ENCODE peak calls at places on chromosomes 5 and 9, in six cellular contexts. I, U, F, V, X and T are unnamed samples.

GRCh38 chr5:31192442-31192841 is 1.0 kb upstream of the CDH6 start:
- DNase-seq in I (no peak), U (no peak), F (no peak), V (no peak), X (no peak), T (no peak)

GRCh38 chr9:2570615-2571479 is 50.7 kb upstream of the VLDLR start:
- DNase-seq in I (peak; percentile 96), U (no peak), F (peak; percentile 65), V (peak; percentile 11), X (peak; percentile 97), T (peak; percentile 70)

GRCh38 chr9:122807271-122807900 is 7.5 kb downstream of the OR1K1 start:
- DNase-seq in I (no peak), U (no peak), F (no peak), V (no peak), X (no peak), T (no peak)

GRCh38 chr9:99115947-99116543 is 11.1 kb downstream of the TGFBR1 start:
- DNase-seq in I (no peak), U (no peak), F (peak; percentile 78), V (no peak), X (no peak), T (peak; percentile 60)

GRCh38 chr5:125829349-125829748 is 593.9 kb upstream of the GRAMD2B start:
- DNase-seq in I (no peak), U (no peak), F (no peak), V (no peak), X (no peak), T (no peak)

GRCh38 chr5:113038136-113038535 is 61.5 kb downstream of the DCP2 start:
- DNase-seq in I (no peak), U (no peak), F (no peak), V (no peak), X (no peak), T (no peak)

GRCh38 chr5:116068028-116068632 is 16.7 kb upstream of the COMMD10 start:
- DNase-seq in I (no peak), U (no peak), F (no peak), V (peak; percentile 29), X (no peak), T (peak; percentile 61)

GRCh38 chr5:154475613-154476342 is 2.2 kb downstream of the HAND1 start:
- DNase-seq in I (no peak), U (no peak), F (no peak), V (no peak), X (peak; percentile 35), T (no peak)

GRCh38 chr9:20989923-20990341 is 41.5 kb downstream of the HACD4 start:
- DNase-seq in I (no peak), U (peak; percentile 47), F (no peak), V (no peak), X (peak; percentile 67), T (no peak)

GRCh38 chr9:91534374-91534773 is 110.7 kb upstream of the NFIL3 start:
- DNase-seq in I (no peak), U (no peak), F (peak; percentile 74), V (no peak), X (no peak), T (peak; percentile 73)

GRCh38 chr9:656918-657583 is 184.4 kb upstream of the DMRT1 start:
- DNase-seq in I (no peak), U (no peak), F (peak; percentile 89), V (no peak), X (no peak), T (peak; percentile 53)

GRCh38 chr9:117169089-117169488 is 245.8 kb downstream of the ASTN2 start:
- DNase-seq in I (no peak), U (no peak), F (no peak), V (no peak), X (no peak), T (no peak)

GRCh38 chr9:128825923-128826702 is 3.5 kb downstream of the SPOUT1 start:
- DNase-seq in I (no peak), U (no peak), F (no peak), V (no peak), X (no peak), T (no peak)

GRCh38 chr9:122695696-122696095 is 20.8 kb downstream of the OR1L3 start:
- DNase-seq in I (no peak), U (no peak), F (peak; percentile 7), V (no peak), X (no peak), T (peak; percentile 26)

GRCh38 chr9:98453589-98454311 is 198.3 kb upstream of the TBC1D2 start:
- DNase-seq in I (no peak), U (no peak), F (peak; percentile 37), V (no peak), X (no peak), T (peak; percentile 59)

GRCh38 chr5:11619339-11620028 is 284.8 kb downstream of the CTNND2 start:
- DNase-seq in I (no peak), U (no peak), F (no peak), V (no peak), X (no peak), T (peak; percentile 6)

DNA sequence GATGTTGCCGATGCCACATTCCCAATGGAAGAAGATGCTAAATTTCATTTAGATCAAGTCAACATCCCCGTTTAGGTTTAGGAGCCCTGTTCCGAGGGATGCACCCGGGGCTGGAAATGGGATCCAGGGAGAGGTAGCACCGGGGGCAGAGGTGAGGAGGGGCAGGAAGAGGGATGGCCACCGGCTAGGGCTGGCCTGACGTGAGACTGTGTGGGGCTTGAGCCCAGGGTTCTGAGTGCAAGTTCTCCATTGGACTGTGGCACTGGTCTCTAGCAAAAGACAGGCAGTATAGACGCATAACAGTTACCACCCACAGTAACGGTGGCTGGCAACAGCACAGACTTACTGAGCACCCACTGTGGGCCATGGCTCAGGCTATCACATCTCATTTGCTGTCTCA is 209.0 kb upstream of the MVB12B start:
- DNase-seq in I (no peak), U (no peak), F (no peak), V (no peak), X (no peak), T (no peak)
- TF ChIP-seq CTCF in I (no peak), U (no peak), F (no peak), V (no peak), X (no peak), T (no peak)

GRCh38 chr5:134595458-134595838 is 37.2 kb downstream of the SAR1B start:
- DNase-seq in I (no peak), U (no peak), F (no peak), V (no peak), X (no peak), T (no peak)
- TF ChIP-seq CTCF in I (no peak), U (no peak), F (no peak), V (no peak), X (no peak), T (no peak)

DNA sequence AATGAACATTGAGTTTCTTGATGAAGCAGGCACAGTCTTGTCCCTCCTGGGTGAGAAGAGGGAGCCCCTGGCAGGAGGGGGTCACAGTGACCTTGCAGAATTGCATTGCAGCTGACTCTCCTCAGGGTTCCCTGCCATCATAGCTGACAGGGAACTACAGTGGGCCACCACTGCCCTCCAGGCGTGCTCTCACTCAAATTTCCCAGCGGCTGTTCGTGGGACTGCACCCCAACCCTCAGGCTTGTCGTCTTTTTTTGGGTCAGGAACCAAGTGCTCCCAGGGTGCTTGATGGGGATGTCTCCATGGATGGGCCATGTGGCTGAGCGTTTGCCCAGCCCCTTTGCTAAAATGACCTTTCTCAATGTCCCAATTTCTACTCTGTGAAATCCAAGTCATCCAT is 215.8 kb downstream of the MELK start:
- DNase-seq in I (no peak), U (no peak), F (no peak), V (no peak), X (no peak), T (no peak)
- TF ChIP-seq CTCF in I (no peak), U (peak; percentile 12), F (peak; percentile 42), V (peak; percentile 32), X (no peak), T (peak; percentile 49)

DNA sequence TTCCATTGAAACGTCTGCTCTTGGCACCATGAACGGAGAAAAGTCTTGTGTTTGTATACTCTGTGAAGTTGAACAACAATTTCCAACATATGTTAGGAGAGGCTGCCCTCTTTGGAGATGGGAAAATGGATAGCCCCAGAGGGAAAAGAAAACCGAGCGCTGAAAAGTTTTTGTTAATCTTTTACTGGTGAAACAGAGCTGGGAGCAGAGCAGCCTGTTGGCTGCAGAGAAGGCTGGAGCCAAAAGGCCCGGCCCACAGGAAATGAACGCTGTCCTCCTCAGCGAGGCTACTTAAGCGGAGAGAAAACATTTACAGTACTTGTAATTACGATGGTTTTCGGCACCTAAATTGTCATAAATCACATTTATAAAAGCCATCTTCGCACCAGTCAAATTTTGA is 129.8 kb upstream of the CNTLN start:
- DNase-seq in I (no peak), U (no peak), F (peak; percentile 47), V (peak; percentile 51), X (peak; percentile 33), T (peak; percentile 45)
- TF ChIP-seq CTCF in I (no peak), U (no peak), F (peak; percentile 5), V (no peak), X (no peak), T (no peak)

DNA sequence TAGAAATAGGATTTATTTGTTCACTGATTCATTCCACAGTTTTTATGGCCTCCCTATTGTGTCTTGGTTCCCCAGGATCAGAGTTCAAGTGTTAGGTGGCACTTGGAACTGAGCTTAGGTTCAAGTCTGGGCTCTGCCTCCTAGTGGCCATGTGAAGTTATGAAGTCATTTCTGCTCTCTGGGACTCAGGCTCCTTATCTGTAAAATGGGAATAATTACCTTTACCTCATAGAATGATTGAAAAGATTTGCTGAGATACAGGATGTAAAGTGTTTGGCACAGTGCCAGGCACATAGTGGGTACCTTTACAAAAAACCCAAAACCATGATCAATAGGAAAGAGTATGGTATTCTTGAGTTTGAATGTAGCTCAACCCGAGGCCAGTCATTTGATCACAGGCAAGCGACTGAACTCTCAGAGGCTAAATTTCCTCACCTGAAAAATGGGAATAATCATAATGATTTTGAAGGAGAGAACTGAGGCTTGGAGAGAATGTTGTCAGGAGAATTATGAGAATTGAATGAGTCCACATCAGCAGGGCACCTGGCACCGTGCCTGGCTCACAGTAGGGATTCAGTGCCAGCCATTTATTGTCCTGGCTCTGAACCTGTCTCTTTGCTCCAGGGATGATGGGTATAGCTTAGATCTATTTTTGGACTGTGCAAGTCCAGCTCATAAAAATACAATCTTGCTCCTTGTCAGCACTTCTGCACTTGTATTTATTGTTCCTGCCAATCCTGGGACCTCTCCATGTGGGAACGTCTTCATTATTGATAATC is 10.7 kb downstream of the NSG2 start:
- DNase-seq in I (no peak), U (no peak), F (no peak), V (no peak), X (peak; percentile 57), T (no peak)
- TF ChIP-seq CTCF in I (peak; percentile 11), U (no peak), F (no peak), V (no peak), X (no peak), T (no peak)

GRCh38 chr9:93520523-93520922 is 55.9 kb upstream of the PHF2 start:
- DNase-seq in I (no peak), U (no peak), F (no peak), V (no peak), X (no peak), T (no peak)
- TF ChIP-seq CTCF in I (no peak), U (no peak), F (no peak), V (no peak), X (no peak), T (peak; percentile 13)

DNA sequence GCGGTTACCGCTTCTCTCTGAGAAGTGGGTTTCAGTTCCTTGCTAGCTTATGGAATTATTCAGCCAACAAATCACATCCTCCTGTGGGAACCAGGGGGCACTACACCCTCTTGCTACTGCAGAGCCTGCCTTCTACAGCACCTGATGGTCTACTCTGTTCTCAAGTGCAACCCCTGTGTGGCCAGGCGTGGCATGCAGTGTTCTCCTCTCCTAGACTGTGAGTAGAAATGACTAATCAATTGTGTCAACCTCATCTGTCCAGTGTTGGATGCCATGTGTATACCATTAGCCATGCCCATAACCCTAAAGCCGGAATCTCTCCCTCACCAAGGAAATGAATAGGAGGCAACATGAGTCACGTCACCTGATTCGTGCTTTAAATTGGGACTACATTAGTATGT is 117.2 kb upstream of the LIFR start:
- DNase-seq in I (no peak), U (no peak), F (peak; percentile 30), V (no peak), X (no peak), T (peak; percentile 56)
- TF ChIP-seq CTCF in I (peak; percentile 13), U (no peak), F (peak; percentile 13), V (no peak), X (no peak), T (no peak)